ENCODE peak calls at places on chromosomes 12 and 14, in eight cellular contexts. N is GM04503, Y is Ammon's horn, H is T-helper 2 cell, C is ovary, S is H4, P is tibial artery, A is GM10248. X is an unnamed sample.

GRCh38 chr14:57066887-57067513 is 201.7 kb downstream of the EXOC5 start:
- DNase-seq in A (peak; percentile 37), S (peak; percentile 11), H (peak; percentile 62), N (no peak), Y (peak; percentile 37), P (no peak), C (no peak), X (no peak)

GRCh38 chr14:96501383-96501745 is 818 bp upstream of the PAPOLA start:
- DNase-seq in N (no peak), A (no peak), S (no peak), Y (no peak), C (no peak), H (no peak), P (no peak), X (no peak)

GRCh38 chr14:57402173-57402852 is 11.9 kb downstream of the NAA30 start:
- DNase-seq in A (no peak), H (no peak), C (no peak), Y (no peak), P (no peak), S (no peak), N (no peak), X (no peak)

GRCh38 chr14:51145246-51145645 is 50.3 kb upstream of the TRIM9 start:
- DNase-seq in H (no peak), C (no peak), A (no peak), N (no peak), Y (no peak), P (no peak), S (no peak), X (no peak)

GRCh38 chr14:71933026-71933587 is 878 bp downstream of the RGS6 start:
- DNase-seq in S (no peak), C (no peak), H (peak; percentile 24), Y (peak; percentile 21), A (no peak), P (no peak), N (no peak), X (no peak)

GRCh38 chr14:97891515-97891914 is 1094.3 kb downstream of the VRK1 start:
- DNase-seq in Y (no peak), H (no peak), S (no peak), P (no peak), A (no peak), C (no peak), N (no peak), X (no peak)

GRCh38 chr12:68370006-68370590 is 37.9 kb upstream of the MDM1 start:
- DNase-seq in S (no peak), A (no peak), H (no peak), N (no peak), Y (no peak), P (no peak), C (no peak), X (no peak)

GRCh38 chr14:75016815-75017214 is 14.1 kb downstream of the EIF2B2 start:
- DNase-seq in C (no peak), Y (peak; percentile 65), N (no peak), A (no peak), P (no peak), S (no peak), H (no peak), X (no peak)

GRCh38 chr14:42884100-42884499 is 1277.4 kb downstream of the LRFN5 start:
- DNase-seq in S (peak; percentile 91), C (no peak), P (no peak), N (no peak), Y (no peak), A (no peak), H (no peak), X (no peak)

GRCh38 chr14:91872011-91872476 is 4.7 kb upstream of the TC2N start:
- DNase-seq in Y (no peak), A (peak; percentile 57), S (no peak), P (peak; percentile 91), H (peak; percentile 85), N (no peak), C (no peak), X (no peak)

GRCh38 chr12:6201199-6201608 is 1.0 kb downstream of the CD9 start:
- DNase-seq in S (no peak), H (no peak), P (no peak), A (no peak), C (no peak), N (no peak), Y (peak; percentile 47), X (no peak)

GRCh38 chr14:90728951-90729350 is 87.3 kb downstream of the TTC7B start:
- DNase-seq in Y (no peak), S (no peak), C (no peak), H (no peak), A (no peak), N (no peak), P (no peak), X (no peak)

GRCh38 chr12:122944588-122944987 is 21.7 kb downstream of the ABCB9 start:
- DNase-seq in C (no peak), H (no peak), N (peak; percentile 9), Y (peak; percentile 91), S (peak; percentile 94), A (no peak), P (no peak), X (peak; percentile 20)

GRCh38 chr12:96040305-96041133 is 5.1 kb upstream of the LTA4H start:
- DNase-seq in A (no peak), N (no peak), Y (no peak), S (no peak), P (no peak), C (no peak), H (no peak), X (no peak)

GRCh38 chr14:50319293-50319692 is 7.2 kb downstream of the DMAC2L start:
- DNase-seq in C (no peak), A (no peak), P (no peak), Y (no peak), H (no peak), N (no peak), S (no peak), X (no peak)

GRCh38 chr12:52582489-52582888 is 8.8 kb upstream of the KRT74 start:
- DNase-seq in N (no peak), H (no peak), S (no peak), P (no peak), Y (no peak), C (no peak), A (no peak), X (no peak)

GRCh38 chr12:110615171-110615570 is 1.2 kb downstream of the TCTN1 start:
- DNase-seq in A (no peak), C (no peak), N (no peak), H (peak; percentile 22), Y (no peak), P (no peak), S (no peak), X (no peak)

GRCh38 chr14:50085570-50086315 is 30.6 kb downstream of the VCPKMT start:
- DNase-seq in S (no peak), C (no peak), P (no peak), N (peak; percentile 64), H (peak; percentile 44), A (peak; percentile 69), Y (peak; percentile 24), X (peak; percentile 69)

GRCh38 chr12:112130461-112130998 is 5.2 kb downstream of the TRAFD1 start:
- DNase-seq in H (peak; percentile 91), Y (no peak), P (no peak), C (no peak), A (peak; percentile 54), S (peak; percentile 30), N (no peak), X (no peak)

GRCh38 chr12:96047621-96048211 is 12.3 kb upstream of the LTA4H start:
- DNase-seq in P (no peak), A (peak; percentile 35), H (peak; percentile 78), N (no peak), Y (peak; percentile 46), S (no peak), C (no peak), X (no peak)

GRCh38 chr12:104448475-104448874 is 8.3 kb upstream of the CHST11 start:
- DNase-seq in A (no peak), P (no peak), S (no peak), N (no peak), Y (no peak), H (no peak), C (no peak), X (no peak)

GRCh38 chr14:65239143-65239672 is 136.9 kb upstream of the MAX start:
- DNase-seq in Y (no peak), C (no peak), S (peak; percentile 48), H (no peak), P (peak; percentile 54), N (peak; percentile 84), A (no peak), X (peak; percentile 77)

GRCh38 chr14:75310295-75311059 is 31.8 kb downstream of the FOS start:
- DNase-seq in S (peak; percentile 84), H (no peak), Y (peak; percentile 93), P (peak; percentile 94), N (peak; percentile 63), C (peak; percentile 87), A (no peak), X (peak; percentile 50)

GRCh38 chr12:68439368-68440045 is 107.3 kb upstream of the MDM1 start:
- DNase-seq in Y (no peak), S (no peak), N (no peak), H (no peak), C (no peak), P (no peak), A (no peak), X (no peak)

GRCh38 chr14:65788876-65789859 is 376.6 kb downstream of the FUT8 start:
- DNase-seq in N (no peak), A (no peak), Y (peak; percentile 8), H (no peak), P (no peak), S (no peak), C (no peak), X (no peak)

GRCh38 chr12:114293073-114293472 is 112.9 kb downstream of the TBX5 start:
- DNase-seq in H (no peak), P (no peak), C (no peak), S (no peak), N (no peak), A (no peak), Y (no peak), X (no peak)

GRCh38 chr12:52203126-52203921 is 11.5 kb upstream of the KRT80 start:
- DNase-seq in A (no peak), N (peak; percentile 70), S (peak; percentile 90), Y (peak; percentile 82), H (peak; percentile 48), P (peak; percentile 79), C (no peak), X (peak; percentile 74)

GRCh38 chr14:50000215-50001145 is 107.6 kb downstream of the ARF6 start:
- DNase-seq in P (peak; percentile 86), Y (peak; percentile 47), H (peak; percentile 95), N (peak; percentile 89), C (peak; percentile 30), A (peak; percentile 55), S (peak; percentile 89), X (peak; percentile 84)

GRCh38 chr12:84694111-84694510 is 218.5 kb downstream of the SLC6A15 start:
- DNase-seq in S (no peak), N (no peak), H (no peak), C (no peak), Y (no peak), A (no peak), P (no peak), X (no peak)

GRCh38 chr14:58864751-58865519 is 227.2 kb downstream of the DACT1 start:
- DNase-seq in P (no peak), A (no peak), Y (no peak), S (peak; percentile 59), N (peak; percentile 44), C (no peak), H (no peak), X (peak; percentile 39)

GRCh38 chr14:67646136-67646535 is 26.4 kb downstream of the ARG2 start:
- DNase-seq in A (no peak), C (no peak), H (no peak), S (no peak), N (no peak), P (no peak), Y (no peak), X (no peak)

X was measured in GM04504.